ENCODE peak calls at places on chromosome 9, in four cellular contexts. U is right lobe of liver, R is IMR-90, B is neuronal stem cell. N is an unnamed sample. For H3K27me3, the result is how much of the 10 kb centered on the place peaks cover.

GRCh38 chr9:36192196-36192595 is 1.5 kb downstream of the CLTA start:
- DNase-seq in U (no peak), R (peak), B (no peak), N (no peak)

GRCh38 chr9:121871431-121872025 is 220.1 kb downstream of the DAB2IP start:
- DNase-seq in U (no peak), R (peak), B (no peak), N (peak)

GRCh38 chr9:133680250-133680975 is 44.2 kb downstream of the DBH start:
- DNase-seq in U (peak), R (no peak), B (no peak), N (no peak)

GRCh38 chr9:22037954-22038690 is 29.0 kb upstream of the CDKN2B start:
- DNase-seq in U (no peak), R (peak), B (no peak), N (no peak)

GRCh38 chr9:28270156-28270555 is 696.9 kb upstream of the C9orf72 start:
- DNase-seq in U (no peak), R (no peak), B (no peak), N (no peak)

GRCh38 chr9:79145442-79145841 is 426.3 kb upstream of the TLE4 start:
- DNase-seq in U (no peak), R (no peak), B (no peak), N (no peak)

GRCh38 chr9:124696101-124696500 is 75.0 kb downstream of the NR6A1 start:
- DNase-seq in U (no peak), R (peak), B (no peak), N (no peak)

GRCh38 chr9:77697238-77697984 is 49.3 kb upstream of the GNA14 start:
- DNase-seq in U (no peak), R (no peak), B (no peak), N (no peak)

GRCh38 chr9:27475057-27475456 is 49.0 kb upstream of the IFNK start:
- DNase-seq in U (no peak), R (no peak), B (no peak), N (no peak)

GRCh38 chr9:38339087-38339486 is 53.4 kb upstream of the ALDH1B1 start:
- DNase-seq in U (no peak), R (peak), B (no peak), N (peak)

GRCh38 chr9:135183538-135184153 is 96.2 kb downstream of the OLFM1 start:
- DNase-seq in U (no peak), R (no peak), B (no peak), N (no peak)

GRCh38 chr9:135184158-135184557 is 96.7 kb downstream of the OLFM1 start:
- DNase-seq in U (no peak), R (no peak), B (no peak), N (no peak)

GRCh38 chr9:135184661-135185459 is 97.4 kb downstream of the OLFM1 start:
- DNase-seq in U (no peak), R (no peak), B (no peak), N (no peak)

GRCh38 chr9:135181336-135181735 is 93.9 kb downstream of the OLFM1 start:
- DNase-seq in U (no peak), R (no peak), B (no peak), N (no peak)

DNA sequence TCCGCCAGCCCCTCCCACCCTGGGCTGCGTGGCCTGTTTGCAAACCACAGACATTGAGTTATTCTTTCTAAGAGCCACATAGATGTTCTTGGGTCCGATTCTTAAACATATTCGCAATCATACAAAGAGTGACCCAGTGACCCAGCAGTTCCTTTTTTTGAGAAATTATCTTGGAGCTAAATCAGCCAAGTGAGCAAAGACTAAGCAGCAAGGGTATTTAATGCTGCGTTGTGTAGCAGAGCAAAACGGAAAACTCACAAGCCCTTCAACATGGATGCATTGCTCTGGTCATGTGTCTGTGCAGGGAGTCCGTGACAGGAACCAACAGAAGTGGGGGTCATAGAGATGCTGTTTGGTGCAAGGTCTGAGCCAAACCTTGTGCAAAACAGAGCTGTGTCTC is 95.6 kb downstream of the OLFM1 start:
- DNase-seq in U (no peak), R (no peak), B (no peak), N (no peak)
- H3K27me3 ChIP-seq in U (under half), R (under half), B (half or more), N (under half)

GRCh38 chr9:94801685-94802084 is 75.2 kb downstream of the AOPEP start:
- DNase-seq in U (no peak), R (peak), B (no peak), N (no peak)

GRCh38 chr9:94800424-94801117 is 74.1 kb downstream of the AOPEP start:
- DNase-seq in U (no peak), R (peak), B (no peak), N (no peak)

GRCh38 chr9:94801242-94801641 is 74.7 kb downstream of the AOPEP start:
- DNase-seq in U (no peak), R (peak), B (no peak), N (no peak)

GRCh38 chr9:94804316-94804715 is 77.8 kb downstream of the AOPEP start:
- DNase-seq in U (no peak), R (no peak), B (no peak), N (no peak)

GRCh38 chr9:94802795-94803194 is 76.3 kb downstream of the AOPEP start:
- DNase-seq in U (no peak), R (peak), B (no peak), N (no peak)
- H3K27ac ChIP-seq in U (no peak), R (no peak), B (no peak), N (no peak)

GRCh38 chr9:137045294-137046093 is 483 bp downstream of the NPDC1 start:
- DNase-seq in U (no peak), R (peak), B (no peak), N (no peak)

GRCh38 chr9:137044502-137045177 is 1.3 kb downstream of the NPDC1 start:
- DNase-seq in U (no peak), R (no peak), B (no peak), N (no peak)

GRCh38 chr9:137046094-137046787 is at the start of gene NPDC1:
- DNase-seq in U (peak), R (peak), B (peak), N (peak)

GRCh38 chr9:137042751-137043727 is 2.9 kb downstream of the NPDC1 start:
- DNase-seq in U (no peak), R (no peak), B (no peak), N (no peak)

DNA sequence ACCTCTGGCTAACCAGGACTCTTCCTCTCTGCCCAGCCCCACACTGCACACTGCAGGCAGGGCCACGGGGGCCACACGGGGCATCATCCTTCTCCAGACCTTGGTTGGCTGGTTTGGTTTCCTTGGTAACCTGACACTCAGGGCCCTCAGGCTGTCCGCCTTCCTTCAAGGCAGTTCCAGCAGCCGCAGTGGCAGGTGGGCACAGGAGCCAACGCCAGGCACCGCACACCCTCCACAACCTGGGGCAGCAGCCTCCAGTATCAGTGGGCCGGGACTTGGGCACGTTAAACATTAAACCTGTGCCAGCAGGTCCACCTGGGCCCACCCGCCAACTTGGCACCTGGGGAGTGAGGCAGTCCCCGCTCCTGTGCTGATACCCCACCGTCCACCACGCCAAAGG is 1.9 kb downstream of the NPDC1 start:
- DNase-seq in U (no peak), R (no peak), B (no peak), N (no peak)
- H3K27me3 ChIP-seq in U (under half), R (under half), B (under half), N (under half)

DNA sequence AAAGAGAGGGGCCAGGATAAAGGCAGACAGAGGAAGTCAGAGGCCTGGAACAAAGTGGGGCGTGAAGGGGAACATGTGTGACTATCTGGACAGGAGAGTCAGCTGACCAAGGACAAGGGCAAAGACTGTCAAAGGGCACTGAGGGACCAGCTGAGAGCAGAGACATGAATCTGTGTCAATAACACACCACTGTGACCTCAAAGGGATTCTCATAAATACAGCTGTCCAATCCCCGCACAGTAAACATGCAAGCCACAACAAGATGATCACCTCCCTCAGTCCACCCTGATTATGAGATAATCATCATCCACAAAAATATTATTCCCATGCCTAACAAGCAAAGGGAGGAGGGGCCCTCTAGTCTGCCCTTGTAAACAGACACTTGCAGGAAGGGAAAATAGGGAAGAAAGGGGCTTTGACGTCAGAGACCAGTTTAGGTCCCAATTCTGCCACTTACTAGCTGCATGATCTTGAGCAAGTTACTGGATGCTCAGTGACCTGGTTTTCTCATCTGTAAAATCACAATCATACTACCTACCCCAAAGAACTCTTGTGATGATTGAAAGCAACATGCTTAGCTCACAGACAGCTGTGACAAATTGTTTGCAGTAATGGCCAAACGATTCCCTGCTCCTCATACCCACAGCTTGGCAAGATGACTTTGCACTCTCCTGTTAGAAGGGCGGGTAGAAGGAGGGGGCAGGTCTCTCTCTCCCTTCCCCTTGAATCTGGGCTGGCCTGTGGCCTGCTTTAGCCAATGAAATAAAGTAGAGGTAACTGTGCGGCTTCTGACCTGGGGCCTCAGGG is 41.8 kb downstream of the RAPGEF1 start:
- DNase-seq in U (no peak), R (no peak), B (no peak), N (peak)
- H3K27ac ChIP-seq in U (no peak), R (no peak), B (no peak), N (no peak)

GRCh38 chr9:126611592-126612328 is 2.0 kb upstream of the LMX1B start:
- DNase-seq in U (peak), R (peak), B (no peak), N (peak)

GRCh38 chr9:126613656-126614055 is at the start of gene LMX1B:
- DNase-seq in U (peak), R (peak), B (no peak), N (peak)

GRCh38 chr9:126612813-126613641 is 701 bp upstream of the LMX1B start:
- DNase-seq in U (peak), R (no peak), B (no peak), N (peak)

GRCh38 chr9:126611188-126611587 is 2.5 kb upstream of the LMX1B start:
- DNase-seq in U (no peak), R (no peak), B (no peak), N (no peak)

DNA sequence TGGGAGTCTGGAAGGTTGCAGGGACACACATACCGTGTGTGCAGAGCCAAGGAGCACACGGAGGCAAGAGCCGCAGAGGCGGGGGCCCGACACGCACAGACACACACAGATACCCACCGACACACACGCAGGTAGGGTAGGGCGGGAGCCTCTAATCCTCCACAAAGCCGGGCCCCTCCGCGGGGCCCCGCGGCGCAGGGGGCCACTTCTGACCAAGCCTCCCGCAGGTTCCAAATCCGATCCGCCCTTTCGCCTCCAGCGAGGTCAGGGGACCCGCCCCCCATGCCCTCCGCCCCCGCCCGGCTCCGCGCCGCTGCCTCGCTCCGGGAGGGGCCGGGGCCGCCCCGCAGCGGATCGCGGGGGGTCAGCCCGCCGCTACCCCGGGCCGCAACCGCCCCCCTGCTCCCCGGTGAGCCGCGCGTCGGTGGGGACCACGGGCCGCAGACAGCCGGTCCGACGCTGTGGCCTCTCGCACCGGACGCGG is 1.4 kb upstream of the LMX1B start:
- DNase-seq in U (peak), R (no peak), B (no peak), N (no peak)
- H3K27me3 ChIP-seq in U (half or more), R (half or more), B (half or more), N (under half)

GRCh38 chr9:123267481-123268239 is 726 bp downstream of the STRBP start:
- DNase-seq in U (peak), R (no peak), B (no peak), N (peak)

GRCh38 chr9:123268950-123269302 is 540 bp upstream of the STRBP start:
- DNase-seq in U (no peak), R (no peak), B (no peak), N (no peak)

GRCh38 chr9:123269316-123269715 is 930 bp upstream of the STRBP start:
- DNase-seq in U (no peak), R (no peak), B (no peak), N (no peak)

GRCh38 chr9:123266655-123267421 is 1.5 kb downstream of the STRBP start:
- DNase-seq in U (no peak), R (no peak), B (no peak), N (no peak)

GRCh38 chr9:123268240-123268949 is at the start of gene STRBP:
- DNase-seq in U (peak), R (peak), B (peak), N (peak)
- H3K27ac ChIP-seq in U (peak), R (no peak), B (peak), N (peak)

DNA sequence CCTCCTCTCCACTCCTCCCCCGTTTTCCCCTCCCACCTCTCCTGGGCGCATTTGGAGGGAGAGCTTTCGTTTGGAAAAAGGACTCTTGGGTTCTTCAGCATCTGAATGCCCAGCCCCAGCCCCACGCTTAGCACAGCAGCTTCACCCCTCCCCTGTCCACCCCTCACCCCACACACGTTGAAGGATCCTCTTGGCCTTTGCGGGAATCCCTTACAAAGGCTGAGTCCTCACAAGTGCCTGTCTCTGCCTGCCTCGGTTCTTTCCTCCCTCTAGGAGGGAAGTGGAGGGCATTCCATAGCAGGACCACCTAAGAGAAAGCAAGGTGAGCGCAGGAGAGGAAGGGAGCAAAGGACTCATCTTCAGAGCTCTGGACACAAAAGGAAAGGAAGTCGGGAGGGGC is 67.3 kb downstream of the DMRT1 start:
- DNase-seq in U (no peak), R (no peak), B (no peak), N (no peak)
- H3K27me3 ChIP-seq in U (under half), R (under half), B (under half), N (under half)

GRCh38 chr9:137516144-137516917 is 33.9 kb downstream of the PNPLA7 start:
- DNase-seq in U (no peak), R (no peak), B (no peak), N (no peak)
- H3K27ac ChIP-seq in U (no peak), R (no peak), B (no peak), N (no peak)

DNA sequence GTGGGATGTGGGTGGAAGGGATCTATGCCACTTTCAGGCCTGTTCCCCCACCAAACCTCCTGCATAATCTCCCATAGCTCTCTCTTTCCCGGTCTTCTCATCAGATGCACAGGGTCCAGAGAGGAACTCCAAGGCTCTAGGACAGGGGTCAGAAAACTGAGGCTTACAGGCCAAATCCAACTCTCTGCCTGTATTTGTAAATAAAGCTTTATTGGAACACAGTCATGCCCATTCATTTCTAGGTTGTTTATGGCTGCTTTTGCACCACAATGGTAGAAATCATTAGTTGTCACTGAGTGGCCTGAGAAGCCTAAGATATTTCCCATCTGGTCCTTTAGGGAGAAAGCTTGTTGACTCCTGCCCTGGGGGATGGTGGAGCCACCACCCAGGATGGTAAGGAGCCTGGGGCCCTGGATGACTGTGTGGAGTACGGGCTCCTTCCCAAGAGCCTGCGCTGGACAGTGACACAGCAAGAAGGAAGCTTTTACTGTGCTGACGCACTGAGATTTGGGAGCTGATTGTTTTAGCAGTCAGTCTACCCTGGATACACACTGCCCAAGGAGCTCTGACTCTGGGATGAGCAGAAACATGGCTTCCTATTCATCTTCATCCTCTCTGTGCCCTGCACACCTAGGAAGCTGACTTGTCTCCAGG is 64.0 kb upstream of the RAPGEF1 start:
- DNase-seq in U (peak), R (no peak), B (no peak), N (no peak)
- H3K27me3 ChIP-seq in U (under half), R (under half), B (under half), N (under half)